ENCODE peak calls at places on chromosomes 11 and 22, in eight cellular contexts. L is fibroblast of mammary gland, F is Caco-2, V is spleen, Z is GM12865, H is HCT116, X is psoas muscle, C is suprapubic skin. S is an unnamed sample.

GRCh38 chr22:21682385-21683175 is 16.8 kb downstream of the PPIL2 start:
- DNase-seq in V (no peak), Z (no peak), H (no peak), L (no peak), X (no peak), C (no peak), F (no peak), S (no peak)

GRCh38 chr11:76455931-76456330 is 11.1 kb downstream of the EMSY start:
- DNase-seq in X (no peak), Z (no peak), V (no peak), H (no peak), F (no peak), L (no peak), C (no peak), S (no peak)

GRCh38 chr11:9075441-9076000 is 15.9 kb downstream of the SCUBE2 start:
- DNase-seq in L (no peak), F (no peak), V (no peak), Z (no peak), C (no peak), H (no peak), X (no peak), S (no peak)

GRCh38 chr11:118872403-118872821 is 11.3 kb upstream of the CXCR5 start:
- DNase-seq in V (peak), C (no peak), X (no peak), H (no peak), L (no peak), F (no peak), Z (peak), S (no peak)

GRCh38 chr22:22348127-22348814 is 103.7 kb downstream of the VPREB1 start:
- DNase-seq in F (no peak), L (no peak), X (no peak), V (no peak), H (peak), C (no peak), Z (peak), S (no peak)

GRCh38 chr11:64353761-64354506 is 5.0 kb upstream of the RPS6KA4 start:
- DNase-seq in L (no peak), Z (no peak), X (peak), H (no peak), V (no peak), C (no peak), F (no peak), S (no peak)

GRCh38 chr11:129434641-129435498 is 59.2 kb downstream of the BARX2 start:
- DNase-seq in X (no peak), V (no peak), L (no peak), Z (no peak), H (no peak), C (no peak), F (no peak), S (peak)

GRCh38 chr11:14644396-14645246 is 1.0 kb downstream of the PDE3B start:
- DNase-seq in Z (peak), V (peak), H (peak), F (peak), C (no peak), L (no peak), X (peak), S (peak)

GRCh38 chr22:50422046-50422445 is 52.8 kb downstream of the SBF1 start:
- DNase-seq in V (no peak), Z (no peak), X (no peak), C (no peak), F (no peak), L (no peak), H (no peak), S (no peak)

GRCh38 chr22:47061226-47061625 is 298.8 kb downstream of the TBC1D22A start:
- DNase-seq in Z (no peak), L (no peak), H (no peak), X (no peak), C (no peak), F (peak), V (peak), S (no peak)

GRCh38 chr11:47161134-47161854 is 15.4 kb downstream of the ARFGAP2 start:
- DNase-seq in C (no peak), V (no peak), Z (peak), X (peak), H (no peak), L (peak), F (peak), S (peak)

GRCh38 chr11:108985611-108986279 is 320.9 kb downstream of the DDX10 start:
- DNase-seq in F (no peak), H (no peak), C (no peak), L (peak), V (no peak), Z (no peak), X (no peak), S (peak)

GRCh38 chr11:33779849-33780528 is 5.7 kb upstream of the FBXO3 start:
- DNase-seq in L (peak), V (no peak), F (no peak), H (no peak), C (no peak), Z (no peak), X (no peak), S (peak)

GRCh38 chr22:46994265-46994664 is 231.8 kb downstream of the TBC1D22A start:
- DNase-seq in L (no peak), H (no peak), Z (no peak), F (no peak), C (no peak), X (no peak), V (no peak), S (no peak)

GRCh38 chr11:30313580-30313979 is 9.3 kb upstream of the ARL14EP start:
- DNase-seq in F (no peak), C (no peak), X (no peak), H (no peak), V (no peak), L (peak), Z (no peak), S (no peak)

GRCh38 chr11:3167143-3168119 is 2.3 kb upstream of the OSBPL5 start:
- DNase-seq in H (no peak), L (no peak), Z (no peak), V (peak), F (no peak), C (no peak), X (peak), S (no peak)

GRCh38 chr11:2804189-2804588 is 81.4 kb downstream of the CDKN1C start:
- DNase-seq in X (peak), V (peak), Z (no peak), C (no peak), L (no peak), F (no peak), H (no peak), S (no peak)

GRCh38 chr11:46342237-46342636 is 5.0 kb upstream of the DGKZ start:
- DNase-seq in C (no peak), V (no peak), Z (no peak), L (no peak), F (no peak), X (no peak), H (no peak), S (no peak)

GRCh38 chr22:31229402-31230140 is 17.5 kb downstream of the LIMK2 start:
- DNase-seq in V (no peak), C (no peak), F (no peak), Z (peak), L (peak), H (no peak), X (no peak), S (peak)

GRCh38 chr11:104893876-104894275 is 4.4 kb downstream of the CASP12 start:
- DNase-seq in C (no peak), H (no peak), Z (no peak), V (no peak), X (no peak), L (no peak), F (no peak), S (no peak)

GRCh38 chr11:111911563-111912401 is at the start of gene CRYAB:
- DNase-seq in Z (no peak), F (no peak), L (peak), C (peak), X (peak), V (no peak), H (no peak), S (peak)

GRCh38 chr22:37904572-37905533 is 1.2 kb upstream of the MICALL1 start:
- DNase-seq in X (peak), L (peak), F (peak), V (no peak), H (peak), C (no peak), Z (no peak), S (peak)

GRCh38 chr11:112213753-112214152 is 12.5 kb upstream of the PTS start:
- DNase-seq in L (no peak), F (no peak), Z (no peak), H (no peak), C (no peak), X (no peak), V (no peak), S (no peak)

GRCh38 chr22:23109441-23109978 is 32.3 kb downstream of the RSPH14 start:
- DNase-seq in F (no peak), X (no peak), C (no peak), Z (no peak), V (no peak), L (no peak), H (no peak), S (no peak)

GRCh38 chr11:61869636-61870428 is 21.5 kb downstream of the FADS3 start:
- DNase-seq in L (no peak), F (no peak), X (peak), Z (no peak), C (no peak), V (no peak), H (no peak), S (no peak)

GRCh38 chr11:129323896-129324522 is 51.6 kb upstream of the BARX2 start:
- DNase-seq in X (no peak), L (peak), C (peak), Z (no peak), V (no peak), F (peak), H (no peak), S (peak)

GRCh38 chr11:113728814-113729213 is 22.7 kb upstream of the TMPRSS5 start:
- DNase-seq in Z (no peak), C (no peak), F (no peak), X (no peak), H (no peak), V (no peak), L (no peak), S (no peak)

GRCh38 chr11:810040-810567 is 337 bp downstream of the RPLP2 start:
- DNase-seq in V (no peak), X (no peak), H (no peak), L (no peak), Z (peak), F (no peak), C (no peak), S (no peak)

GRCh38 chr11:26827567-26828037 is 105.7 kb upstream of the SLC5A12 start:
- DNase-seq in V (no peak), L (no peak), F (no peak), Z (no peak), C (no peak), X (no peak), H (no peak), S (no peak)

GRCh38 chr11:102603091-102603490 is 22.0 kb downstream of the MMP20 start:
- DNase-seq in F (peak), X (no peak), C (no peak), L (peak), Z (no peak), V (no peak), H (peak), S (peak)

GRCh38 chr22:36191106-36191836 is 10.3 kb downstream of the APOL4 start:
- DNase-seq in X (peak), V (no peak), Z (no peak), F (no peak), L (peak), C (no peak), H (no peak), S (peak)

GRCh38 chr11:96331556-96332168 is 11.3 kb downstream of the MAML2 start:
- DNase-seq in L (no peak), Z (peak), F (no peak), V (no peak), H (no peak), X (no peak), C (no peak), S (no peak)

DNA sequence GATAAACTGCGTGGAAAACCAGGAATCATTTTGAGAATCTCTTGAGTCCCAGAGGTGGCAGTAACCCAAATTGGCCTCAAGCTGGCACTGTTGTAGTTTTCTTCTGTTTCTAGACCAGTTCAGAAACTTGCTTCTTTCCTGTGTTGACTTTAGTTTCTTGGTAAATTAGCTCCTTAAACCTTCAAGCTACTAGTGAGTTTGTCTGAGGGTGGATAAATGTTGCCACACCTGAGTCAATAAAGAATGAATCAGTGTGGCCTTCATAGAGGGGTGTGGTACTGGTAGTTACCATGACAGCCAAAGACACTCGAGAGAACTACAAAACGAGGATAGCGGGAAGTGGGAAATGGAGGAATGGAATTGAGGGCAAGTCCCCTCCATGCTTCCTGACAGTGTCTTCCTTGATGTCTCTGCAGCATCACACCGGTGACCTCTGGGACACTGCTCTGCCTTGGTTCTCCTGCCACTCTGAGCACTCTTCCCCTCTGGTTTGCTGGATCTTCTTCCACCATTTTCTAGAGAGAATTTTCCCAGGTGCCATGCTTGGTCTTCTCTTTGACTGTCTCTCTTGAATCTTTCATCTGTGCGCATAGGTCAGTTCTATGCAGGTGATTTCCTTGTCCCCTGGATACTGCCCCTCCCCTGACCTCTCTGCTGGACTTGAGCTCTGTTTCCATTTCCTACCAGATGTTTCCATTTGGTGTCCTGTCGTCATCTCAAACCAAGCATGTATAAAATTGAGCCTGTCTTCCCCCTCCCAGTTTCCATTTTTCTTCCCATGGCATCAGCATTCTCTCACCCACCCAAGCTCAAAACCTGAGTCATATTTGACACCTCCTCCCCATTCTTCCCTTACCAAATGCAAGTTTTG is 7.2 kb downstream of the POLD4 start:
- DNase-seq in X (no peak), L (peak), Z (peak), V (no peak), C (no peak), H (peak), F (peak), S (peak)
- TF ChIP-seq CTCF in X (peak), L (peak), Z (peak), V (peak), C (no peak), H (no peak), F (peak), S (peak)

DNA sequence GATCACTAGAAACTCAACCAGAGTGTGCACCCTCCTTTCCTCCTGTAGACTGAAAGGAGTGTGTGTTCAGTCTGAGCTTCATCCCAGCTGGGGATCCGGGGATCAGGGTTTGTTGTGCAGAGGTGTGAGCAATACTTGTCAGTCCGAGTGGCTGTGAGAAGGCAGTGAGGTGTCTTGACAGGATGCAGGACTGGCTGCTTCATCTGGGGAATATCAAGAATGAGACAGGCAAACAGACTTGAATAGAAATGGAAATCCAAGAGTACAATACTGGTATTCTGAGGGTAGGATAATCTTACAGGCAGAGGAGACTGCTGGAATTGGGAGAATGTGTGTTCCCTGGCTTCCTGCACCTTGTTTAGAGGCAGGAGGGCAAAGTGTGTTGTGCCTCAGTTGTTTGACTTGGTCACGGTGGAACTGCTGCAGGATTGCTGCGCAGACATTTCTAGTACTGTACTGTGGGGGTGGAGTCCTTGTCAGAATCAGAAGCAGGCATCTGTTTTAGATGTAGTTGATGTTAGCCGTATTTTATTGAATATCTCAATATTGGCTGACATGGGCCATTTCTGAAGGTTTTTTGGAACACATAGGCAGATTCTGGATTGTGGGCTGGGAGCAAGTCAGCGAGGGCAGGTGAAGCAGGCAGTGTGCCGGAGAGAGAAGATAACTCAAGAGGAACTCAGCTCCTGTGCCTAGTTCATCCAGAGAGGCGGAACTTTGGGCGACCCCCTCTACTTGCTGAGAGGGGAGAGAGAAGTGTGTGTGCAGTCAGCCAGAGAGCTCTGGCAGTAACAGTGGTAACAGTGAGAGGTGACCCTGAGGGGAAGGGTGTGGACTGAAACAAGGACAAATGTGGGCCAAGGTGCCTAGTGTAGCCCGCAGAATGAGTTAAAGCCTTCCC is 27.1 kb upstream of the GRK2 start:
- DNase-seq in H (no peak), L (peak), V (no peak), X (no peak), C (no peak), F (no peak), Z (no peak), S (no peak)
- H3K4me3 ChIP-seq in H (peak), L (peak), V (no peak), X (peak), C (peak), F (peak), Z (peak), S (peak)

DNA sequence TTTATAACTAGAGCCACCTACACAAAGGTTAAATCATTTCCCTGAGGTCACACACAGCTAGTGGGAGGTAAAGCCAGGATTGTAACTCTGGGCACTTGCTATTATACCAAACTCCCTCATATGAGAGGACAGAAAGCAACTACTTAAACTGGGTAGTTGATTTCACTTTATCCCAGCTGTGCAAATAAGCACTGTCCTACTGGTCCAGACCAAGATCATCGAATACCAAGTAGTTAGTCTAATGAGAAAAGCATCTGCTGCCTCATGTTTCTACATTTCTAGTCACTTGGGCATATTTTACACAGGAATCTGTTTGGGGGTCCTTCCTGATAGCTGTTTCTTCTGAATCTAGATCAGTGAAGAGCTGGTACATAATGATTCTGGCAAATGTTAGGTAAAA is 178.6 kb upstream of the NARS2 start:
- DNase-seq in C (no peak), F (no peak), Z (no peak), L (no peak), X (no peak), H (no peak), V (no peak), S (peak)
- TF ChIP-seq CTCF in C (no peak), F (no peak), Z (no peak), L (no peak), X (no peak), H (no peak), V (no peak), S (no peak)

DNA sequence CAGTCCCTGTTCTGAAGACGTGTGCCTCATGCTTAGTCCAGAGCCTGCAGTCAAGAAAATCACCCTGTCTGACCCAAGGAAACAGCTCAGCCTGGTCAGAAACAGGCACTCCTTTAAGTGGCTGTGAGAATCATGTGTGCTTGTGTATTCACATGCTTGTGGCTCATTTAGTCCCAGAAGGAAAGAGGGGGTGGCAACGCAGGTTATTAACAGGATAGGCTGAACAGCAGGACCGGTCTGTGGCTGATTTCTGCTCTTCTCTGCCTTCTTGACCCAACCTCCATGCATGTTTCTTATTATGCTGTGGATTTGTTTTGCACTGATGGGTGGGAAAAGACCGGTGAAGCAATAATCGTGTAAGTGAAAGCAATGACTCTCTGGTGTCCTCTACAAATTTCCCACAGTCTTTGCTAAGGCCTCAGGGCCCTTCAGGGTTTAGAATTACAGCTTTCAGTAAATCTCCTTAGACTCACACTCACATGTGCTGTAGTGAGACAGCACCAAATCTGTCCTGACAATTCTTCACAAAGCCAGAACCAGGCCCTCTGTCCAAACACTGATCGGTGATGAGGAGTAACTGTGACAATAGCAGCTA is 288.1 kb downstream of the ETS1 start:
- DNase-seq in L (peak), F (no peak), X (no peak), C (no peak), H (no peak), V (no peak), Z (peak), S (peak)
- H3K4me3 ChIP-seq in L (no peak), F (no peak), X (no peak), C (no peak), H (no peak), V (no peak), Z (no peak), S (no peak)

GRCh38 chr22:45242778-45243191 is 2.1 kb upstream of the KIAA0930 start:
- DNase-seq in L (peak), V (no peak), C (no peak), Z (no peak), X (no peak), H (no peak), F (no peak), S (no peak)
- TF ChIP-seq CTCF in L (peak), V (no peak), C (no peak), Z (no peak), X (no peak), H (no peak), F (no peak), S (peak)

GRCh38 chr11:12845739-12846358 is 163.3 kb upstream of the RASSF10 start:
- DNase-seq in X (peak), H (no peak), L (peak), F (peak), Z (no peak), V (no peak), C (no peak), S (peak)
- H3K4me3 ChIP-seq in X (peak), H (no peak), L (no peak), F (no peak), Z (no peak), V (no peak), C (no peak), S (no peak)

GRCh38 chr11:120112174-120112796 is 25.6 kb downstream of the TRIM29 start:
- DNase-seq in C (no peak), Z (no peak), V (no peak), X (no peak), L (no peak), F (no peak), H (no peak), S (no peak)
- TF ChIP-seq CTCF in C (no peak), Z (no peak), V (no peak), X (no peak), L (no peak), F (peak), H (peak), S (no peak)

GRCh38 chr11:43943357-43943930 is 1.0 kb downstream of the C11orf96 start:
- DNase-seq in V (peak), Z (no peak), X (no peak), F (no peak), L (no peak), H (no peak), C (peak), S (no peak)

GRCh38 chr11:43944761-43945311 is 2.4 kb downstream of the C11orf96 start:
- DNase-seq in H (no peak), Z (peak), C (peak), V (peak), F (peak), L (no peak), X (peak), S (no peak)

GRCh38 chr11:43941257-43941879 is 1.1 kb upstream of the C11orf96 start:
- DNase-seq in F (no peak), C (peak), V (no peak), X (no peak), L (peak), Z (no peak), H (no peak), S (no peak)

GRCh38 chr11:43943931-43944751 is 1.7 kb downstream of the C11orf96 start:
- DNase-seq in V (peak), X (no peak), Z (no peak), F (no peak), L (no peak), H (no peak), C (no peak), S (peak)

GRCh38 chr11:43942651-43943356 is 367 bp downstream of the C11orf96 start:
- DNase-seq in X (peak), C (no peak), V (no peak), L (no peak), Z (no peak), F (no peak), H (no peak), S (peak)
- H3K4me3 ChIP-seq in X (peak), C (peak), V (peak), L (peak), Z (no peak), F (peak), H (no peak), S (peak)